ENCODE peak calls at places on chromosomes 3 and 15, in five cellular contexts. One of them, this sample, is unnamed.

GRCh38 chr3:130093741-130094391 is 12.2 kb downstream of the ALG1L2 start:
- DNase-seq in neural progenitor cell: peak; percentile 18
- DNase-seq in upper lobe of right lung: no peak
- DNase-seq in heart right ventricle: no peak
- DNase-seq in GM12878: peak; percentile 60
- DNase-seq in this sample: peak; percentile 51

GRCh38 chr15:93941687-93942086 is 289.7 kb upstream of the MCTP2 start:
- DNase-seq in neural progenitor cell: no peak
- DNase-seq in upper lobe of right lung: no peak
- DNase-seq in heart right ventricle: peak; percentile 52
- DNase-seq in GM12878: no peak
- DNase-seq in this sample: no peak

GRCh38 chr3:179450901-179451334 is 352 bp downstream of the GNB4 start:
- DNase-seq in neural progenitor cell: peak; percentile 45
- DNase-seq in upper lobe of right lung: no peak
- DNase-seq in heart right ventricle: peak; percentile 39
- DNase-seq in GM12878: no peak
- DNase-seq in this sample: no peak

GRCh38 chr3:61409638-61410037 is 151.7 kb upstream of the PTPRG start:
- DNase-seq in neural progenitor cell: no peak
- DNase-seq in upper lobe of right lung: no peak
- DNase-seq in heart right ventricle: no peak
- DNase-seq in GM12878: no peak
- DNase-seq in this sample: no peak

GRCh38 chr15:68676011-68676605 is 97.3 kb downstream of the CORO2B start:
- DNase-seq in neural progenitor cell: no peak
- DNase-seq in upper lobe of right lung: no peak
- DNase-seq in heart right ventricle: no peak
- DNase-seq in GM12878: no peak
- DNase-seq in this sample: no peak

GRCh38 chr15:68151277-68151676 is 53.9 kb downstream of the CALML4 start:
- DNase-seq in neural progenitor cell: no peak
- DNase-seq in upper lobe of right lung: no peak
- DNase-seq in heart right ventricle: no peak
- DNase-seq in GM12878: no peak
- DNase-seq in this sample: no peak

GRCh38 chr15:50764331-50765201 is 940 bp downstream of the SPPL2A start:
- DNase-seq in neural progenitor cell: peak; percentile 5
- DNase-seq in upper lobe of right lung: no peak
- DNase-seq in heart right ventricle: no peak
- DNase-seq in GM12878: peak; percentile 43
- DNase-seq in this sample: no peak

GRCh38 chr3:51385621-51386091 is 565 bp downstream of the MANF start:
- DNase-seq in neural progenitor cell: no peak
- DNase-seq in upper lobe of right lung: no peak
- DNase-seq in heart right ventricle: no peak
- DNase-seq in GM12878: no peak
- DNase-seq in this sample: no peak

GRCh38 chr15:37101634-37102314 is 1.4 kb upstream of the MEIS2 start:
- DNase-seq in neural progenitor cell: peak; percentile 92
- DNase-seq in upper lobe of right lung: peak; percentile 89
- DNase-seq in heart right ventricle: peak; percentile 81
- DNase-seq in GM12878: no peak
- DNase-seq in this sample: peak; percentile 74

GRCh38 chr3:185069023-185069422 is 83.8 kb downstream of the C3orf70 start:
- DNase-seq in neural progenitor cell: no peak
- DNase-seq in upper lobe of right lung: no peak
- DNase-seq in heart right ventricle: no peak
- DNase-seq in GM12878: no peak
- DNase-seq in this sample: no peak

GRCh38 chr3:60948488-60948887 is 302.8 kb downstream of the FHIT start:
- DNase-seq in neural progenitor cell: no peak
- DNase-seq in upper lobe of right lung: no peak
- DNase-seq in heart right ventricle: no peak
- DNase-seq in GM12878: no peak
- DNase-seq in this sample: no peak

GRCh38 chr15:43219929-43220886 is 610 bp downstream of the EPB42 start:
- DNase-seq in neural progenitor cell: no peak
- DNase-seq in upper lobe of right lung: no peak
- DNase-seq in heart right ventricle: no peak
- DNase-seq in GM12878: no peak
- DNase-seq in this sample: no peak

GRCh38 chr3:23834082-23834870 is 28.5 kb downstream of the UBE2E1 start:
- DNase-seq in neural progenitor cell: no peak
- DNase-seq in upper lobe of right lung: no peak
- DNase-seq in heart right ventricle: no peak
- DNase-seq in GM12878: no peak
- DNase-seq in this sample: no peak

GRCh38 chr3:108403198-108403597 is 106.8 kb downstream of the HHLA2 start:
- DNase-seq in neural progenitor cell: no peak
- DNase-seq in upper lobe of right lung: no peak
- DNase-seq in heart right ventricle: no peak
- DNase-seq in GM12878: no peak
- DNase-seq in this sample: no peak

GRCh38 chr3:105353485-105354161 is 13.1 kb upstream of the ALCAM start:
- DNase-seq in neural progenitor cell: peak; percentile 54
- DNase-seq in upper lobe of right lung: peak; percentile 76
- DNase-seq in heart right ventricle: no peak
- DNase-seq in GM12878: no peak
- DNase-seq in this sample: peak; percentile 62

GRCh38 chr15:23039917-23040281 is 530 bp upstream of the TUBGCP5 start:
- DNase-seq in neural progenitor cell: no peak
- DNase-seq in upper lobe of right lung: no peak
- DNase-seq in heart right ventricle: peak; percentile 13
- DNase-seq in GM12878: no peak
- DNase-seq in this sample: no peak

GRCh38 chr3:193897288-193897687 is 238.7 kb upstream of the HES1 start:
- DNase-seq in neural progenitor cell: no peak
- DNase-seq in upper lobe of right lung: no peak
- DNase-seq in heart right ventricle: peak; percentile 42
- DNase-seq in GM12878: no peak
- DNase-seq in this sample: no peak

GRCh38 chr3:16060358-16060852 is 114.1 kb upstream of the GALNT15 start:
- DNase-seq in neural progenitor cell: no peak
- DNase-seq in upper lobe of right lung: no peak
- DNase-seq in heart right ventricle: no peak
- DNase-seq in GM12878: no peak
- DNase-seq in this sample: no peak

GRCh38 chr3:34206996-34207395 is 408.6 kb downstream of the PDCD6IP start:
- DNase-seq in neural progenitor cell: no peak
- DNase-seq in upper lobe of right lung: no peak
- DNase-seq in heart right ventricle: no peak
- DNase-seq in GM12878: no peak
- DNase-seq in this sample: no peak

GRCh38 chr3:143751643-143752178 is 96.6 kb downstream of the SLC9A9 start:
- DNase-seq in neural progenitor cell: no peak
- DNase-seq in upper lobe of right lung: no peak
- DNase-seq in heart right ventricle: no peak
- DNase-seq in GM12878: peak; percentile 24
- DNase-seq in this sample: no peak

GRCh38 chr3:177770821-177771220 is 573.5 kb upstream of the TBL1XR1 start:
- DNase-seq in neural progenitor cell: no peak
- DNase-seq in upper lobe of right lung: no peak
- DNase-seq in heart right ventricle: no peak
- DNase-seq in GM12878: no peak
- DNase-seq in this sample: no peak

GRCh38 chr3:63824309-63824708 is 5.2 kb downstream of the C3orf49 start:
- DNase-seq in neural progenitor cell: no peak
- DNase-seq in upper lobe of right lung: no peak
- DNase-seq in heart right ventricle: no peak
- DNase-seq in GM12878: no peak
- DNase-seq in this sample: no peak

GRCh38 chr15:66883322-66883911 is 181.4 kb downstream of the SMAD6 start:
- DNase-seq in neural progenitor cell: peak; percentile 68
- DNase-seq in upper lobe of right lung: peak; percentile 81
- DNase-seq in heart right ventricle: peak; percentile 94
- DNase-seq in GM12878: no peak
- DNase-seq in this sample: peak; percentile 73

GRCh38 chr3:192907784-192908183 is 9.9 kb downstream of the MB21D2 start:
- DNase-seq in neural progenitor cell: no peak
- DNase-seq in upper lobe of right lung: no peak
- DNase-seq in heart right ventricle: no peak
- DNase-seq in GM12878: no peak
- DNase-seq in this sample: no peak

GRCh38 chr15:68223171-68223570 is 6.4 kb downstream of the CLN6 start:
- DNase-seq in neural progenitor cell: no peak
- DNase-seq in upper lobe of right lung: no peak
- DNase-seq in heart right ventricle: no peak
- DNase-seq in GM12878: no peak
- DNase-seq in this sample: no peak

GRCh38 chr3:127700406-127700805 is 27.7 kb downstream of the ABTB1 start:
- DNase-seq in neural progenitor cell: peak; percentile 48
- DNase-seq in upper lobe of right lung: peak; percentile 48
- DNase-seq in heart right ventricle: no peak
- DNase-seq in GM12878: no peak
- DNase-seq in this sample: peak; percentile 14

GRCh38 chr3:127701281-127701792 is 28.6 kb downstream of the ABTB1 start:
- DNase-seq in neural progenitor cell: no peak
- DNase-seq in upper lobe of right lung: peak; percentile 60
- DNase-seq in heart right ventricle: peak; percentile 69
- DNase-seq in GM12878: no peak
- DNase-seq in this sample: peak; percentile 37

GRCh38 chr3:127699098-127699945 is 26.6 kb downstream of the ABTB1 start:
- DNase-seq in neural progenitor cell: no peak
- DNase-seq in upper lobe of right lung: peak; percentile 30
- DNase-seq in heart right ventricle: no peak
- DNase-seq in GM12878: no peak
- DNase-seq in this sample: peak; percentile 29

GRCh38 chr3:127698264-127699097 is 25.7 kb downstream of the ABTB1 start:
- DNase-seq in neural progenitor cell: no peak
- DNase-seq in upper lobe of right lung: peak; percentile 42
- DNase-seq in heart right ventricle: no peak
- DNase-seq in GM12878: no peak
- DNase-seq in this sample: peak; percentile 29

DNA sequence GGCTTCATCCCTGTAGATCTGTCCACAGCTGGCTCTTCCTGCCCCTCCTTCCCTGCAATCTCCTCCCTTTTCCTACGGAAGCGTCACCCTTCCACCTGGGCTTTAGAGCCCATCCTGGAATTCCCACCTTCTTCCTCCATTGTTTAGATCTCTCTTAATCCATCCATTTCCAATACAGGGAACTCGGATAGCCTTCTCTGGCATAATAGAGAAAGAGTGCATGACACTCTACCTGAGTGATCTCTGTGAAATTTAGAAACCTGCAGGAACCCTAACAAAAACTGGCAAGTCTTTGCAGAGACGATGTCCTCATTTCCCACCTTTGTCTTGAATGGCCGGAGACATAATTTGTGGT is 27.2 kb downstream of the ABTB1 start:
- DNase-seq in neural progenitor cell: no peak
- DNase-seq in upper lobe of right lung: no peak
- DNase-seq in heart right ventricle: no peak
- DNase-seq in GM12878: no peak
- DNase-seq in this sample: no peak
- H3K27ac ChIP-seq in neural progenitor cell: no peak overlapping the region
- H3K27ac ChIP-seq in upper lobe of right lung: peak overlapping the region; percentile 84
- H3K27ac ChIP-seq in heart right ventricle: peak overlapping the region; percentile 93
- H3K27ac ChIP-seq in GM12878: no peak overlapping the region
- H3K27ac ChIP-seq in this sample: peak overlapping the region; percentile 84

GRCh38 chr3:128487538-128487812 is 5.5 kb downstream of the GATA2 start:
- DNase-seq in neural progenitor cell: no peak
- DNase-seq in upper lobe of right lung: no peak
- DNase-seq in heart right ventricle: no peak
- DNase-seq in GM12878: no peak
- DNase-seq in this sample: no peak
- H3K4me1 ChIP-seq in neural progenitor cell: peaks cover 65% of the 10 kb centered on the region
- H3K4me1 ChIP-seq in upper lobe of right lung: peaks cover 46% of the 10 kb centered on the region
- H3K4me1 ChIP-seq in heart right ventricle: peaks cover 87% of the 10 kb centered on the region
- H3K4me1 ChIP-seq in GM12878: no peaks in the 10 kb centered on the region
- H3K4me1 ChIP-seq in this sample: peaks cover 60% of the 10 kb centered on the region

GRCh38 chr15:70045045-70045444 is 52.7 kb downstream of the TLE3 start:
- DNase-seq in neural progenitor cell: no peak
- DNase-seq in upper lobe of right lung: no peak
- DNase-seq in heart right ventricle: no peak
- DNase-seq in GM12878: no peak
- DNase-seq in this sample: no peak
- H3K4me3 ChIP-seq in neural progenitor cell: no peak overlapping the region
- H3K4me3 ChIP-seq in upper lobe of right lung: no peak overlapping the region
- H3K4me3 ChIP-seq in heart right ventricle: no peak overlapping the region
- H3K4me3 ChIP-seq in GM12878: no peak overlapping the region
- H3K4me3 ChIP-seq in this sample: no peak overlapping the region

GRCh38 chr3:36874351-36874874 is 70.4 kb downstream of the TRANK1 start:
- DNase-seq in neural progenitor cell: no peak
- DNase-seq in upper lobe of right lung: no peak
- DNase-seq in heart right ventricle: no peak
- DNase-seq in GM12878: no peak
- DNase-seq in this sample: no peak

GRCh38 chr3:36877930-36878685 is 66.7 kb downstream of the TRANK1 start:
- DNase-seq in neural progenitor cell: peak; percentile 16
- DNase-seq in upper lobe of right lung: no peak
- DNase-seq in heart right ventricle: no peak
- DNase-seq in GM12878: no peak
- DNase-seq in this sample: no peak

GRCh38 chr3:36875397-36875796 is 69.5 kb downstream of the TRANK1 start:
- DNase-seq in neural progenitor cell: no peak
- DNase-seq in upper lobe of right lung: no peak
- DNase-seq in heart right ventricle: no peak
- DNase-seq in GM12878: no peak
- DNase-seq in this sample: no peak

GRCh38 chr3:36871379-36872126 is 73.3 kb downstream of the TRANK1 start:
- DNase-seq in neural progenitor cell: no peak
- DNase-seq in upper lobe of right lung: no peak
- DNase-seq in heart right ventricle: no peak
- DNase-seq in GM12878: no peak
- DNase-seq in this sample: no peak

GRCh38 chr3:36876181-36876936 is 68.5 kb downstream of the TRANK1 start:
- DNase-seq in neural progenitor cell: no peak
- DNase-seq in upper lobe of right lung: no peak
- DNase-seq in heart right ventricle: no peak
- DNase-seq in GM12878: peak; percentile 89
- DNase-seq in this sample: no peak
- H3K27ac ChIP-seq in neural progenitor cell: no peak overlapping the region
- H3K27ac ChIP-seq in upper lobe of right lung: peak overlapping the region; percentile 53
- H3K27ac ChIP-seq in heart right ventricle: no peak overlapping the region
- H3K27ac ChIP-seq in GM12878: peak overlapping the region; percentile 45
- H3K27ac ChIP-seq in this sample: peak overlapping the region; percentile 26

DNA sequence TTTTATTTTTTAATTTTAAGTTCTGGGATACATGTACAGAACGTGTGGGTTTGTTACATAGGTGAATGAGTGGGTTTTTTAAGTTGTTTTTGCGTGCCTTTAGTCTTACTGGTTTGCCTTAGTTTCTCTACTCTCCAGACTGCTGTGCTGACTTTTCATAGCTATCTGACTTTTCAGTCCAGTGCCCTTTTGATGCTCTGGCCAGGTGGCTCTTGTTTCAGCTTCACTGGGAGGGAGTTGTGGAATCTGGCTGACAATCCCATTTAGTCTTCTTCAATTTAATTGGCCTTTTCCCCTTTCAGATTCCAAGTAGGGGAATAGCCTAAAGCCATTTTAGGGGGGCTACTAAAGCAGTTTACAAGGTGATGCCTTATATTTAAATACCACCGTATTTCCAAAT is 30.1 kb downstream of the FNDC3B start:
- DNase-seq in neural progenitor cell: peak; percentile 71
- DNase-seq in upper lobe of right lung: no peak
- DNase-seq in heart right ventricle: no peak
- DNase-seq in GM12878: no peak
- DNase-seq in this sample: no peak
- H3K4me1 ChIP-seq in neural progenitor cell: peaks cover 48% of the 10 kb centered on the region
- H3K4me1 ChIP-seq in upper lobe of right lung: peaks cover 73% of the 10 kb centered on the region
- H3K4me1 ChIP-seq in heart right ventricle: peaks cover 99% of the 10 kb centered on the region
- H3K4me1 ChIP-seq in GM12878: peaks cover 8% of the 10 kb centered on the region
- H3K4me1 ChIP-seq in this sample: peaks cover 80% of the 10 kb centered on the region

This sample was measured in lower lobe of right lung.